ENCODE peak calls at places on chromosomes 5 and 9, in eight cellular contexts. B is stomach, F is PC-9, S is hepatocyte, I is aorta, N is colonic mucosa, Q is Peyer's patch, A is spleen. D is an unnamed sample.
A peak's percentile ranks its signal among the peaks of the same experiment; 100 is the strongest.

GRCh38 chr9:134004881-134005280 is 12.8 kb upstream of the VAV2 start:
- DNase-seq in I (no peak), N (no peak), B (no peak), Q (no peak), S (no peak), A (peak; percentile 32), F (no peak), D (no peak)

GRCh38 chr5:140630296-140630695 is 2.7 kb downstream of the CD14 start:
- DNase-seq in A (no peak), I (no peak), N (no peak), B (no peak), S (no peak), Q (no peak), F (peak; percentile 61), D (no peak)

GRCh38 chr5:154097031-154097430 is 58.3 kb downstream of the MFAP3 start:
- DNase-seq in F (no peak), A (no peak), Q (no peak), N (no peak), B (no peak), S (peak; percentile 49), I (no peak), D (no peak)

GRCh38 chr5:73447234-73448071 is 1.1 kb downstream of the FOXD1 start:
- DNase-seq in S (peak; percentile 54), I (peak; percentile 81), Q (peak; percentile 35), N (peak; percentile 38), B (no peak), A (peak; percentile 86), F (peak; percentile 43), D (no peak)

GRCh38 chr5:130871346-130872086 is 293.5 kb downstream of the HINT1 start:
- DNase-seq in A (no peak), B (peak; percentile 26), N (peak; percentile 49), Q (peak; percentile 16), S (peak; percentile 35), I (no peak), F (no peak), D (peak; percentile 52)

GRCh38 chr9:108484468-108484867 is 371.3 kb downstream of the ACTL7B start:
- DNase-seq in A (no peak), B (no peak), S (no peak), N (no peak), F (no peak), I (no peak), Q (no peak), D (no peak)

GRCh38 chr9:126348911-126349550 is 22.4 kb downstream of the MVB12B start:
- DNase-seq in I (no peak), S (no peak), B (no peak), Q (no peak), A (no peak), F (no peak), N (peak; percentile 87), D (no peak)

GRCh38 chr9:121707477-121708424 is 56.3 kb downstream of the DAB2IP start:
- DNase-seq in Q (no peak), A (no peak), F (no peak), N (no peak), I (no peak), S (no peak), B (no peak), D (no peak)

GRCh38 chr5:14038341-14038959 is 94.0 kb upstream of the DNAH5 start:
- DNase-seq in S (peak; percentile 47), A (no peak), F (peak; percentile 98), B (no peak), Q (no peak), I (no peak), N (no peak), D (peak; percentile 87)

GRCh38 chr5:174083041-174083827 is 37.7 kb downstream of the NSG2 start:
- DNase-seq in F (no peak), B (no peak), N (no peak), A (no peak), Q (no peak), S (no peak), I (no peak), D (no peak)

GRCh38 chr5:122775713-122776084 is 819 bp downstream of the SNX2 start:
- DNase-seq in S (no peak), Q (no peak), N (no peak), I (no peak), B (no peak), A (no peak), F (no peak), D (no peak)

GRCh38 chr5:157748740-157749461 is 5.4 kb downstream of the LSM11 start:
- DNase-seq in N (no peak), B (no peak), I (no peak), A (no peak), F (no peak), S (peak; percentile 12), Q (no peak), D (peak; percentile 12)

GRCh38 chr5:159673538-159673937 is 242.7 kb upstream of the ADRA1B start:
- DNase-seq in S (no peak), I (no peak), F (no peak), Q (no peak), A (no peak), B (no peak), N (no peak), D (no peak)
- H3K27me3 ChIP-seq in S (no peaks in the 10 kb centered on the region), I (no peaks in the 10 kb centered on the region), F (no peaks in the 10 kb centered on the region), Q (no peaks in the 10 kb centered on the region), A (no peaks in the 10 kb centered on the region), B (no peaks in the 10 kb centered on the region), N (no peaks in the 10 kb centered on the region), D (peaks cover 2% of the 10 kb centered on the region)

GRCh38 chr9:97500765-97501176 is 695 bp upstream of the TMOD1 start:
- DNase-seq in B (no peak), I (no peak), N (no peak), S (no peak), F (no peak), Q (no peak), A (no peak), D (no peak)

GRCh38 chr9:97502984-97503861 is 1.8 kb downstream of the TMOD1 start:
- DNase-seq in N (no peak), B (no peak), F (no peak), A (no peak), I (no peak), S (no peak), Q (no peak), D (no peak)

GRCh38 chr9:97502222-97502983 is 937 bp downstream of the TMOD1 start:
- DNase-seq in Q (no peak), S (peak; percentile 23), B (no peak), I (no peak), F (no peak), A (no peak), N (no peak), D (no peak)

GRCh38 chr9:97501177-97501971 is at the start of gene TMOD1:
- DNase-seq in F (peak; percentile 39), N (peak; percentile 75), Q (peak; percentile 27), I (peak; percentile 93), S (peak; percentile 76), B (peak; percentile 80), A (peak; percentile 88), D (no peak)

DNA sequence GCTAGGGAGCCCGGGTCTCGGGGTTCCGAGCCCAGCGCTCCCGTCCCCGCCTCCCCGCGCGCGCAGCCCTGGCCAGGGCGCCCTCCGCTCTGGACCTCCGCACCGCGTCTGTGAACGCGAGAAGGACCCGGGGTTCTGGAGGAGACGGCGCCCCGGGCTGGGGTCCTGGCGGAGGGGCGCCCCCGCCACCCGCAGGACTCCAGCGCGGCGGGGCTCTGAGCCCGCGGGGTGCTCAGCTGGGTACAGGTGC is 431 bp downstream of the TMOD1 start:
- DNase-seq in B (no peak), I (no peak), N (no peak), Q (no peak), A (peak; percentile 74), S (no peak), F (no peak), D (no peak)
- H3K27me3 ChIP-seq in B (peaks cover 18% of the 10 kb centered on the region), I (no peaks in the 10 kb centered on the region), N (peaks cover 23% of the 10 kb centered on the region), Q (no peaks in the 10 kb centered on the region), A (peaks cover 58% of the 10 kb centered on the region), S (peaks cover 73% of the 10 kb centered on the region), F (no peaks in the 10 kb centered on the region), D (peaks cover 41% of the 10 kb centered on the region)

GRCh38 chr5:149251546-149251945 is 20.1 kb upstream of the AFAP1L1 start:
- DNase-seq in I (no peak), S (no peak), B (no peak), Q (no peak), A (peak; percentile 56), F (no peak), N (no peak), D (no peak)
- H3K27me3 ChIP-seq in I (no peaks in the 10 kb centered on the region), S (peaks cover 8% of the 10 kb centered on the region), B (no peaks in the 10 kb centered on the region), Q (no peaks in the 10 kb centered on the region), A (no peaks in the 10 kb centered on the region), F (no peaks in the 10 kb centered on the region), N (no peaks in the 10 kb centered on the region), D (no peaks in the 10 kb centered on the region)

GRCh38 chr9:78296893-78297671 is at the start of gene PSAT1:
- DNase-seq in B (peak; percentile 91), A (peak; percentile 93), S (peak; percentile 95), F (peak; percentile 94), N (peak; percentile 87), Q (peak; percentile 78), I (peak; percentile 94), D (peak; percentile 87)

GRCh38 chr9:78297672-78297961 is 692 bp downstream of the PSAT1 start:
- DNase-seq in F (peak; percentile 37), B (no peak), A (no peak), I (no peak), Q (no peak), S (no peak), N (no peak), D (no peak)

GRCh38 chr9:78298046-78298511 is 1.2 kb downstream of the PSAT1 start:
- DNase-seq in F (no peak), I (no peak), S (no peak), B (no peak), Q (no peak), N (no peak), A (no peak), D (no peak)

GRCh38 chr9:78301466-78301865 is 4.5 kb downstream of the PSAT1 start:
- DNase-seq in I (no peak), S (no peak), N (no peak), A (no peak), F (no peak), B (no peak), Q (no peak), D (no peak)

GRCh38 chr9:78300209-78300608 is 3.3 kb downstream of the PSAT1 start:
- DNase-seq in S (no peak), I (no peak), Q (no peak), F (no peak), N (no peak), B (no peak), A (no peak), D (no peak)
- H3K27me3 ChIP-seq in S (no peaks in the 10 kb centered on the region), I (no peaks in the 10 kb centered on the region), Q (no peaks in the 10 kb centered on the region), F (no peaks in the 10 kb centered on the region), N (no peaks in the 10 kb centered on the region), B (no peaks in the 10 kb centered on the region), A (peaks cover 26% of the 10 kb centered on the region), D (no peaks in the 10 kb centered on the region)